ENCODE peak calls at places on chromosomes 5 and 9, in six cellular contexts. Z, S, L, M, H and A are unnamed samples. For H3K27me3 and H3K36me3, the result is how much of the 10 kb centered on the place peaks cover.

GRCh38 chr9:61671276-61671973 is 481.6 kb downstream of the SPATA31A7 start:
- DNase-seq in S (no peak), H (no peak), L (peak), M (no peak), Z (no peak), A (no peak)

GRCh38 chr9:96015876-96016686 is 140.6 kb downstream of the ERCC6L2 start:
- DNase-seq in M (no peak), S (no peak), L (no peak), Z (peak), H (no peak), A (peak)

GRCh38 chr5:83993803-83994202 is 273.1 kb upstream of the HAPLN1 start:
- DNase-seq in M (no peak), S (no peak), Z (peak), H (no peak), L (no peak), A (no peak)

GRCh38 chr9:137467161-137467581 is 8.0 kb upstream of the NSMF start:
- DNase-seq in Z (no peak), L (no peak), H (peak), M (no peak), S (no peak), A (no peak)

GRCh38 chr5:178361657-178362445 is 129.2 kb upstream of the PHYKPL start:
- DNase-seq in H (peak), S (no peak), M (no peak), Z (peak), L (no peak), A (no peak)

GRCh38 chr5:144812770-144813169 is 642.1 kb downstream of the KCTD16 start:
- DNase-seq in H (no peak), L (peak), M (no peak), S (no peak), Z (peak), A (no peak)

GRCh38 chr9:93260290-93261066 is 76.5 kb downstream of the WNK2 start:
- DNase-seq in Z (no peak), S (peak), H (peak), L (peak), M (no peak), A (no peak)

GRCh38 chr9:26723486-26723885 is 169.1 kb downstream of the CAAP1 start:
- DNase-seq in S (peak), L (peak), H (peak), Z (no peak), M (peak), A (no peak)

GRCh38 chr9:3434594-3434993 is 91.2 kb downstream of the RFX3 start:
- DNase-seq in H (no peak), L (no peak), S (no peak), M (no peak), Z (no peak), A (no peak)

DNA sequence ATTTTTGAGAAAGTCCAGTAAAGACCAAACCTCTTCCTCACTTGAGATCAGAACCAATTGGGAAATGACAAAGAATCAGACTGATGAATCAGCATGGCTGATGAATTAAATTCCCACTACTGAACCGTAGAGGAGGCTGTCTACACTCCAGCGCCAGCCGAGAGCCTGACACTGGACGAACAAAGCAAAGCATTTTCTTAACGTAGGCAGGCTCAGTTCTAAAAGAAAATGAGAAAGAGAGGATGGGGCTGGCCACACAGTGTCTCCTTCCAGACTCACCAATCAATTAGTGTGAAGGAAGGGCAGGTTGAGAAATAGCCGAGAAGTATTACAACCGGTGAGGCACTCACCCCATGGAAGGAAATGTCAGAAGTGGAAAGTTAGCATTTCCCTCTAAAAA is 49.4 kb downstream of the ITGA1 start:
- DNase-seq in L (no peak), H (no peak), Z (peak), S (no peak), M (no peak), A (no peak)
- TF ChIP-seq CTCF in L (no peak), H (no peak), Z (peak), S (no peak), M (no peak), A (no peak)

GRCh38 chr5:142795246-142795645 is 25.1 kb downstream of the ARHGAP26 start:
- DNase-seq in Z (no peak), M (no peak), S (no peak), H (no peak), L (no peak), A (no peak)
- H3K27me3 ChIP-seq in Z (under half), M (under half), S (under half), H (under half), L (under half), A (under half)

DNA sequence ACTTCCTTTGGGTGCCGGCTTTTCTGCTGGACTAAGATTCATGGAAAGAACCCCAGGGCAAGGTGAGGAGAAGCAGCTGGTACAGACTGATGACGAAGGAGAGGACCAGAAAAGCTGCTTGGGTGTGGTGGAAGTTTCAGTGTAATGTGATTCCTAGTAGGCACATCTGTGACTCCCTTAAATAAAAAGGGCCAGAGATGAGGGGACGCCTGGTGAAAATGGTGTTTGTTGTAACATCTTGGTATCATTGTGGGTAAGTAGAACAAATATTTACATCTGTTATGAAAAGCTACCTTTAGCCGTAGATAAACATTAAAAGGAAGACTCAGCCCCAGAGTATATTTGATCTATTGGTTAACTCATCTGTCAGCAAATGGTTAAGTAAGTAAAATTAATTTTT is 33.8 kb downstream of the OTULINL start:
- DNase-seq in H (no peak), Z (no peak), M (no peak), S (no peak), L (no peak), A (no peak)
- H3K36me3 ChIP-seq in H (under half), Z (under half), M (half or more), S (under half), L (half or more), A (under half)

DNA sequence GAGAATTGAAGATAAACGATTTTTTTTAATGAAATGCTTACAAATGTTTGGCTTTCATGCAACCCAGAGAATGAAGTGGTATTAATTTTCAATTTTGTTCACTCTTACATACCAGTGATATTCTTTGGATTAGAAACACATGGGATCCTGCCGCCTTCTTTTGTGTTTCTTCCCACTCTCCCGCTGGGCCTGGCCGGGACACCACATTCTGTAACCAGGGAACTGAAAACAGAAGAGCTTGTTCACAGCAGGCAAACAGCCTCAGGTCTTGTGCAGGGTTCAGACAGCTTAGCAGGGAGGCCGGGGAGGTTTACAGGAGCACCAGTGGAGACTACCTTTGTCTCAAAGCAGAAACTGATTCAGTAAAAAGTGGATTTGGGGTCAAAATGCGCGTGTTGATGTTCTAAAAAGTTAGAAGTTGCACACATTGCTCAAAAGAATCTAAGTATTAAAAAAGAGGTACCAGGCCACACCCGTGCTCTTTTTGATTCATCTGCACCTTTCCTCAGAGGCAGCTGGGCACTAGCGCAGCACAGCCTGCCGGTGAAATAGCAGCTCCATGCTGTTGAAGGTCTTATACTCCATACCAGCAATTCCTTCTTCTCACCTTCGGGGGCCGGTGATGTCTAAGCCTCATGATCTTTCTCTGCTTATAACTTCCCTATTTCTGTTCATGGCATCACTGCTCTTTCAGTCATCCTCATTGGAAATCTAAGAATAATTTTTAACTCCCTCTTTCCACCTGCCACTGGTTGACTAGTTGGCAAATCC is 67.1 kb downstream of the GRAMD2B start:
- DNase-seq in S (peak), M (peak), H (no peak), Z (no peak), L (no peak), A (no peak)
- TF ChIP-seq CTCF in S (peak), M (peak), H (no peak), Z (peak), L (no peak), A (no peak)

DNA sequence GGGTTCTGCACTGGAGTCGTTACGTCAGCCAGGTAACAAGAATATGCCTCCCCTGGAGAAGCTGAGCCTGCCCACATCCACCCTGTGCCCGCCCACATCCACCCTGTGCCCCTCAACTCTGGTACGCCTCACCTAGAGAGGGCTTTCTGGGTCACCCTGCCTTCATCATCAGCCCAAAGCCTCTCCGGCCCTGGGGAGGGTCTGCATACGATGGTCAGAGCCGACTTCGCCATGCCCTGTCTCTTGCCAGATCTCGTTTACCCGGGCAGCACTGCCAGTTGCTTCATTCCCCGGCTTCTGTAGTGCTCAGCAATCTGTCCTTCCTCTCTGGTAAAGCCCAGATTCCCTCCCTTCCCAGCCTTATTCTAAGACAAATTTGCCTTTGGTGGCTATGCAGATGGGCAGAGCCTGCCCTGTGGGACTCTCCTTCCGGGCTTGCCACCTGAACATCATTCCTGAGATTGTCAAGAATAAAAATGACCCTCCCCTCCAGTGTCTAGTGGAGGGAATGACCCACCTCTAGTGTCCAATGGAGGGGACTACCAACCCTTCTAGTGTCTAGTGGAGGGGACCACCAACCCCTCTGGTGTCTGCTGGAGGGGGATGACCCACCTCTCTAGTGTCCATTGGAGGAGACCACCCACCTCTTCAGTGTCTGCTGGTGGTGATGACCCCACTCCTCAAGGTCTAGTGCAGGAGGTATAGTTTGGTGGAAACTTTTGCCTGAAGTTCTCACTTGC is 3.4 kb downstream of the PLEKHG4B start:
- DNase-seq in Z (no peak), S (no peak), H (no peak), M (no peak), L (no peak), A (no peak)
- H3K27me3 ChIP-seq in Z (under half), S (half or more), H (under half), M (half or more), L (under half), A (under half)

DNA sequence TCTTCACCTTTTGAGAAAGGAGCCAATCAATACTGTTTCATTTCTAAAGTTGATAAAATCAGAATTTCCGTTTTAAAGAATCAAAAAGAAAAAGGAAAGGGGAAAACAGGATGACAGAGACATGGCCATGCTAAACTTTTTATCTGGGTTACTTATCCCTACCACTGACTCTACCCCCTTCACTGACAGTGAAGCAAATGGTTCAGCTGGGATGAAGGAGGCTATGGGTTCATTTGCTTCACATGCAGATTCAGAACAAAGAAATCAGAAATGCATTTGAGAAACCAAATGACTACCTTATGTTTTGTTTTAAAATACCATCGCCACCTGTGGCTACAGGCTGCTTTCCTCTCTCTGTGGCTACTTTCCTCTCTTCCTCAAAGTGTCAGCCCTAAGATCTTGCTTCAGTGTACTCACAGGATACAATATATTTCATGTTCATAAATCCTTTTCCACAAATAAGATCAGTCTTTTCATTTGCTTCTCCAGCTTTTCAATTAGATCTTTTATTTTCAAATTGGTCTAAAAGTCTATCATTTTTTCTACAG is 53.3 kb downstream of the LPAR1 start:
- DNase-seq in H (no peak), S (no peak), M (no peak), Z (no peak), L (no peak), A (no peak)
- H3K36me3 ChIP-seq in H (under half), S (under half), M (under half), Z (under half), L (under half), A (under half)

DNA sequence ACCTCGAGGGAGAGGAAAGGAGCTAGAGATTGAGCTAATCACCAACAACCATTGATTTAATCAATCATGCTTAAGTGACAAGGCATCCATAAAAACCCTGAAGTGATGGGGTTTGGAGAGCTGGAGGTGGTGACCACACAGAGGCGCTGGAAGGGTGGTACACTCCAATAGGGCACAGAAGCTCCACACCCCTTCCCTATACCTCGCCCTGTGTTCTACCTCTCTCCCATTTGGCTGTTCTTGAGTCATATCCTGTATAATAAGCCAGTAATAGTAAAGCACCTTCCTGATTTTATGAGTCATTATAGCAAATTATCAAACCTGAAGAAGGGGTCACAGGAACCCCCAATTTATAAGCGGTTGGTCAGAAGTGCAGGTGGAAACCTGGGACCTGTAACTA is 18.3 kb downstream of the ACTL7B start:
- DNase-seq in M (peak), H (no peak), Z (no peak), S (no peak), L (no peak), A (no peak)
- TF ChIP-seq CTCF in M (peak), H (no peak), Z (no peak), S (no peak), L (no peak), A (no peak)

GRCh38 chr9:68721934-68722333 is 16.9 kb downstream of the PIP5K1B start:
- DNase-seq in H (no peak), Z (no peak), S (no peak), M (no peak), L (no peak), A (no peak)

GRCh38 chr9:68725070-68725469 is 20.0 kb downstream of the PIP5K1B start:
- DNase-seq in H (no peak), M (no peak), Z (no peak), L (no peak), S (no peak), A (no peak)

GRCh38 chr9:68717554-68718453 is 12.8 kb downstream of the PIP5K1B start:
- DNase-seq in Z (no peak), H (no peak), S (no peak), L (no peak), M (no peak), A (no peak)

GRCh38 chr9:68719847-68720246 is 14.8 kb downstream of the PIP5K1B start:
- DNase-seq in H (no peak), Z (no peak), L (no peak), S (no peak), M (no peak), A (no peak)

DNA sequence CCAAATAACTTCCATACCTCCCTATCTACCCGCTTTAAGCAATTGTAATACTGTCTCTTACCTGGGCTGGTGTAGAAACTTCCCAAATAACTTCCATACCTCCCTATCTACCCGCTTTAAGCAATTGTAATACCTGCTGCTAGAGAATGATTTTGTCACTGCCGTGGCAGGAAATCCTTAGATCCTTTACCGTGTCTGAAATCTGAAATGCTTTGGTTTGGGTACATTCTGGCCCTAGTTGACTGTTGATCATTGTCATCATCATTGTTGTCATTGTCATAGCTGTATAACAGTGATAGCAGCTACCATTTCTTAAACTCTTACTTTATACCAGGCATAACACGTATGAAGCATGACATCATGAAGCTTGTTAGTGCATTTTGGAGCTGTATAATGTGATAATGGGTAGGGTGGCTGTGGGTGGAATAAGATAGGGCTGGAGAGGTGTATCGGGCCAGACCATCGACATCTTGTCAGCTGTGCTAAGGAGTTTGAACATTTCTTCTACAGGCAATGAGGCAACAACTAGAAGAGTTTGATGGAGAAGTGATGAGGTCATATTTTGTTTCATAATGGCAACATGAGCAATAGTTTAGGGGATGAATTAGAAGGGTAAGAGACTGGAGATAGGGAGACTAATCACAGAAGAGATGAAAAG is 15.7 kb downstream of the PIP5K1B start:
- DNase-seq in S (no peak), H (no peak), M (no peak), L (no peak), Z (no peak), A (no peak)
- H3K27me3 ChIP-seq in S (under half), H (under half), M (half or more), L (under half), Z (under half), A (under half)

GRCh38 chr5:9230355-9230754 is 315.5 kb downstream of the SEMA5A start:
- DNase-seq in H (no peak), S (no peak), Z (no peak), M (no peak), L (no peak), A (no peak)
- H3K36me3 ChIP-seq in H (under half), S (half or more), Z (under half), M (under half), L (under half), A (under half)

DNA sequence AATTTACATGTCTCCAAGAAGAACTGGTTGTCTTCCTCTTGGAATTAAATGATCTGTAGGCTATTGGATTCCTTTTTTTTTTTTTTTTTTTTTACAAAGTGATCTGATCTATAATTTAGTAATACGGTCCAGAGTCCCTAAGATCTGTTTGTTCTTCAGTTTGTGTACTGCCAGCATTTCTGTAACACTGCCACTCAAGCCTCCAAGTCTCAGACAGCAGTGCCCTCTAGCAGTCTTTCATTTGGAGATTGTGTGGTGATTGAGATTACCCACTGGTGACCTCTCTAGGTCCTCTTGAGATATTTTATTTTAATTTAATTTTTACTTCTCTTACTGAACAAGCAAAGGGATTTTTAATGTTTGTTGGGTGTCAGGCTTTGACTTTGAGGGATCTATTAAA is 40.8 kb downstream of the NDFIP1 start:
- DNase-seq in M (no peak), H (no peak), S (no peak), Z (no peak), L (no peak), A (no peak)
- TF ChIP-seq CTCF in M (no peak), H (no peak), S (no peak), Z (no peak), L (no peak), A (no peak)